ENCODE peak calls at places on chromosome 2, in ten cellular contexts. D, N, J, X, O, Z, R, H, Y and V are unnamed samples.

GRCh38 chr2:206163251-206163880 is 3.7 kb downstream of the EEF1B2 start:
- DNase-seq in D (no peak), N (no peak), J (no peak), X (no peak), O (no peak), Z (no peak), R (peak; percentile 33), H (no peak), Y (peak; percentile 11), V (no peak)

GRCh38 chr2:214810670-214811069 is 1.2 kb upstream of the BARD1 start:
- DNase-seq in D (no peak), N (peak; percentile 19), J (no peak), X (no peak), O (no peak), Z (no peak), R (peak; percentile 15), H (no peak), Y (no peak), V (no peak)

GRCh38 chr2:196112408-196113039 is 43.9 kb upstream of the DNAH7 start:
- DNase-seq in D (no peak), N (no peak), J (no peak), X (no peak), O (no peak), Z (no peak), R (peak; percentile 34), H (no peak), Y (peak; percentile 94), V (no peak)

GRCh38 chr2:28802975-28803429 is 7.6 kb upstream of the SPDYA start:
- DNase-seq in D (no peak), N (peak; percentile 50), J (no peak), X (no peak), O (no peak), Z (no peak), R (no peak), H (no peak), Y (peak; percentile 21), V (no peak)

GRCh38 chr2:24747299-24747698 is 45.9 kb downstream of the PTRHD1 start:
- DNase-seq in D (no peak), N (no peak), J (no peak), X (no peak), O (no peak), Z (no peak), R (no peak), H (no peak), Y (no peak), V (no peak)

GRCh38 chr2:120930236-120930635 is 194.6 kb downstream of the GLI2 start:
- DNase-seq in D (no peak), N (no peak), J (no peak), X (no peak), O (no peak), Z (no peak), R (no peak), H (no peak), Y (no peak), V (no peak)

GRCh38 chr2:120871016-120871635 is 135.5 kb downstream of the GLI2 start:
- DNase-seq in D (no peak), N (no peak), J (no peak), X (no peak), O (no peak), Z (no peak), R (no peak), H (no peak), Y (no peak), V (no peak)

GRCh38 chr2:134287323-134287722 is 33.5 kb downstream of the MGAT5 start:
- DNase-seq in D (no peak), N (no peak), J (no peak), X (no peak), O (no peak), Z (no peak), R (no peak), H (no peak), Y (no peak), V (no peak)

GRCh38 chr2:182852090-182852489 is 14.3 kb downstream of the FRZB start:
- DNase-seq in D (no peak), N (peak; percentile 21), J (no peak), X (no peak), O (no peak), Z (no peak), R (no peak), H (no peak), Y (peak; percentile 10), V (no peak)

GRCh38 chr2:138182913-138183312 is 218.6 kb downstream of the HNMT start:
- DNase-seq in D (no peak), N (no peak), J (no peak), X (no peak), O (no peak), Z (no peak), R (no peak), H (no peak), Y (peak; percentile 36), V (no peak)

GRCh38 chr2:101038455-101039255 is 36.6 kb downstream of the RPL31 start:
- DNase-seq in D (no peak), N (no peak), J (peak; percentile 54), X (no peak), O (no peak), Z (no peak), R (peak; percentile 67), H (no peak), Y (peak; percentile 19), V (peak; percentile 33)

GRCh38 chr2:36596397-36596796 is 1.6 kb downstream of the FEZ2 start:
- DNase-seq in D (no peak), N (no peak), J (no peak), X (no peak), O (no peak), Z (no peak), R (no peak), H (no peak), Y (no peak), V (no peak)

GRCh38 chr2:161994766-161995165 is 79.2 kb downstream of the DPP4 start:
- DNase-seq in D (no peak), N (no peak), J (no peak), X (no peak), O (no peak), Z (no peak), R (no peak), H (no peak), Y (no peak), V (no peak)

GRCh38 chr2:64979744-64980143 is 9.5 kb upstream of the SLC1A4 start:
- DNase-seq in D (no peak), N (no peak), J (no peak), X (no peak), O (no peak), Z (no peak), R (no peak), H (no peak), Y (peak; percentile 11), V (no peak)

DNA sequence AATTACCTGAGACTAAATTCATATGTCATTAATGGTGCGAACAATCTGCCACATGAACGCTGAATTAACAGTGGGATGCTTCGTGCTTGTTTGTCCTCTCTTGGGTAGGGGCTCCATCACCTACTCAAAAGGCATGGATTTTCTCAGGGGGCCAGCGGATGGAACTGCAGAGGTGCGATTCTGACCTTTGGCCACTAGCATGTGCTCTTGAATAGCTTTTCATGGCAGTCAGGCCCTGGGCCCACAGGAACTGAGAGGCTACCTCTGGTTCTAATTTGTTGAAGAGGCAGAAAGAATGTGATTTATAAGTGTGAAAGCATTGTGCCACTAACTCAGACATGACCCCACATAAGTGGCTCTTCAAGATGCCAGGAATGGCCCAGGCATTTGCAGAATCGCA is 283.2 kb downstream of the INSIG2 start:
- DNase-seq in D (no peak), N (no peak), J (no peak), X (no peak), O (peak; percentile 33), Z (peak; percentile 24), R (peak; percentile 35), H (no peak), Y (peak; percentile 76), V (peak; percentile 63)
- TF ChIP-seq CTCF in D (peak; percentile 12), N (no peak), J (no peak), X (no peak), O (peak; percentile 81), Z (peak; percentile 73), R (peak; percentile 62), H (no peak), Y (peak; percentile 92), V (peak; percentile 69)

GRCh38 chr2:140943867-140944266 is 1186.9 kb downstream of the LRP1B start:
- DNase-seq in D (no peak), N (no peak), J (no peak), X (no peak), O (no peak), Z (no peak), R (no peak), H (no peak), Y (no peak), V (no peak)
- TF ChIP-seq CTCF in D (no peak), N (no peak), J (no peak), X (no peak), O (no peak), Z (peak; percentile 35), R (no peak), H (no peak), Y (peak; percentile 13), V (peak; percentile 42)

GRCh38 chr2:163574309-163574708 is 161.5 kb downstream of the FIGN start:
- DNase-seq in D (no peak), N (no peak), J (no peak), X (no peak), O (no peak), Z (no peak), R (no peak), H (no peak), Y (no peak), V (no peak)

GRCh38 chr2:163573652-163574051 is 162.2 kb downstream of the FIGN start:
- DNase-seq in D (no peak), N (no peak), J (no peak), X (no peak), O (no peak), Z (no peak), R (no peak), H (no peak), Y (no peak), V (no peak)

GRCh38 chr2:163570391-163570790 is 165.4 kb downstream of the FIGN start:
- DNase-seq in D (no peak), N (no peak), J (no peak), X (no peak), O (no peak), Z (no peak), R (no peak), H (no peak), Y (no peak), V (no peak)

DNA sequence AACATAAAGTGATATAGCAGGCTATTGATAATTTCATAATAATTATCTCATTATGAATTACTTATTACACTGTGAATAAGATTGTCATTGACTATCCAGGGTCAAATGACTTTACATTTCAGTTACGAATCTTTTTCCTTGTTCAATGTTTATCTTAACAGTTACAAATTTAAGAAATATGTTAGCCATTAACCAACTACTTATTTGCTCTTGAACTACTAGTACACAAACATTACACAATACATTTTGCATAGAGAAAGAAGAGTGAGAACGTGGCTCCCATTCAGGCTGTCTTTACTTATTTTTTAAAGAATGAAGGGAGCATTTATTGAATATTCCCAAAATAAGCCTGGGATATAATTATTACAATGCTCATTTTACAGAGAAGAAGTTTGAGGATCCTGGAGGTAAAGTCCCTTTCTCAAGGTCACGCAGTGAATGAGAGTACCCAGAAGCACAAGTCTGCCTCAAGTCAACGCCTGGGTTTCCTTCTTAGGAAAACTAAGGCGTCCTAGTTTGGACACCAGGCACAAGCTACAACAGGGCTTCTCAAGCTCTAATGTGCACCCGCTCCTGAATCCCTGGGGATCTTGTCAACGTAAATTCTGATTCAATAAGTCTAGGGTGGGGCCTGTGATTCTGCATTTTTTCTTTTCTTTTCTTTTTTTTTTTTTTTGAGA is 164.2 kb downstream of the FIGN start:
- DNase-seq in D (no peak), N (no peak), J (no peak), X (no peak), O (no peak), Z (no peak), R (no peak), H (no peak), Y (no peak), V (no peak)
- TF ChIP-seq CTCF in D (no peak), N (no peak), J (no peak), X (no peak), O (no peak), Z (no peak), R (no peak), H (no peak), Y (no peak), V (no peak)

GRCh38 chr2:177691177-177691576 is 298.6 kb downstream of the AGPS start:
- DNase-seq in D (no peak), N (no peak), J (no peak), X (no peak), O (no peak), Z (no peak), R (no peak), H (no peak), Y (no peak), V (no peak)
- TF ChIP-seq CTCF in D (no peak), N (no peak), J (no peak), X (no peak), O (no peak), Z (peak; percentile 20), R (no peak), H (no peak), Y (no peak), V (no peak)